ENCODE peak calls at places on chromosome 16, in seven cellular contexts. D is heart right ventricle, P is left ventricle myocardium inferior, S is MM.1S, L is IMR-90, Z is sigmoid colon, A is lung. K is an unnamed sample. For H3K4me1, the result is how much of the 10 kb centered on the place peaks cover.

GRCh38 chr16:11384184-11384955 is 39.1 kb downstream of the RMI2 start:
- DNase-seq in Z (peak), A (no peak), L (no peak), S (no peak), D (no peak), P (no peak), K (no peak)

GRCh38 chr16:70713342-70713741 is 27.5 kb upstream of the MTSS2 start:
- DNase-seq in S (no peak), A (no peak), Z (no peak), D (no peak), L (no peak), P (no peak), K (no peak)

GRCh38 chr16:19864566-19864965 is 20.1 kb downstream of the GPRC5B start:
- DNase-seq in P (peak), A (no peak), Z (peak), S (no peak), D (peak), L (no peak), K (no peak)

GRCh38 chr16:12157510-12158093 is 181.1 kb downstream of the SNX29 start:
- DNase-seq in Z (no peak), P (no peak), S (no peak), A (no peak), D (no peak), L (peak), K (no peak)

GRCh38 chr16:23288726-23289512 is 13.2 kb upstream of the SCNN1B start:
- DNase-seq in S (peak), D (no peak), P (no peak), Z (no peak), A (no peak), L (no peak), K (no peak)

GRCh38 chr16:72247821-72248253 is 75.9 kb upstream of the PMFBP1 start:
- DNase-seq in A (no peak), Z (peak), D (no peak), L (peak), P (no peak), S (no peak), K (no peak)

GRCh38 chr16:55324491-55325447 is 766 bp downstream of the IRX6 start:
- DNase-seq in Z (no peak), D (peak), S (no peak), L (no peak), P (no peak), A (no peak), K (no peak)

GRCh38 chr16:84042879-84043485 is 387 bp upstream of the SLC38A8 start:
- DNase-seq in D (no peak), P (no peak), L (no peak), S (no peak), A (no peak), Z (no peak), K (no peak)

GRCh38 chr16:87844809-87845208 is 24.5 kb downstream of the SLC7A5 start:
- DNase-seq in D (no peak), P (no peak), S (no peak), L (no peak), A (no peak), Z (peak), K (no peak)

DNA sequence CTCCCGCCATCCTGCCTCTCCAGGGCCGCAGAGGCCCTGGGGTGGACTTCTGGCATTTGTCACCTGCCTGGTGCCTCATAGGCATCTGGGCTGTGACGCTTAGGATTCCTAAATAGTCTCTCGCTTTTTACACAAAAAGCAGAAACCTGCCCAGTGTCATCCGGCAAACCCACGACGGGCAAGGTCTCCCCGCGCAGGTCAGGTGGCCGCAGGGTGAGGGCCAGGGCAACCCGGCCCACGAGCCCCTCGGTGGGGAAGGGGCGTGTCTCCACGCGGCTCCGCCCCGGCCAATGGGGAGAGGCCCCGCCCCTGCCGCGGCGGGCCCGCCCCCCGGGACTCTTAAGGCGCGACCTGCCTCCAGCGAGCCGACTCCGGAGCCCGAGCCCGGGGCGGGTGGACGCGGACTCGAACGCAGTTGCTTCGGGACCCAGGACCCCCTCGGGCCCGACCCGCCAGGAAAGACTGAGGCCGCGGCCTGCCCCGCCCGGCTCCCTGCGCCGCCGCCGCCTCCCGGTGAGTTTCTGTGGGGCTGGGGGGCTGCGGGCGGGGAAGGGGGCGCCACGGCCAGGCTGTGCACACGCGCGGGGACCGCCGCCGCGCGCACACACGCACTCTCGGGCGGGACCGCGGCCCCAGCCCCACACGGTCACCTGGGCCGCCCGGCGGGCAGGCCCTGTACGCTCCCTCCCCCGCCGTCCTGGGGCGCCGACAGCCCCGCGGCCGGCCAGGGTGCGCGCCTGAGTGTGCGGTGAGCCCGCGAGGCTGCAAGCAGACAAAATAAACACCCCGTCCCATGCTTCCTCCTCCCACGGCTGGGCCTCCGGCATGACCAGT is at the start of gene VASN:
- DNase-seq in P (peak), S (no peak), D (peak), Z (peak), A (peak), L (peak), K (peak)
- H3K4me1 ChIP-seq in P (half or more), S (under half), D (under half), Z (half or more), A (under half), L (under half), K (under half)

DNA sequence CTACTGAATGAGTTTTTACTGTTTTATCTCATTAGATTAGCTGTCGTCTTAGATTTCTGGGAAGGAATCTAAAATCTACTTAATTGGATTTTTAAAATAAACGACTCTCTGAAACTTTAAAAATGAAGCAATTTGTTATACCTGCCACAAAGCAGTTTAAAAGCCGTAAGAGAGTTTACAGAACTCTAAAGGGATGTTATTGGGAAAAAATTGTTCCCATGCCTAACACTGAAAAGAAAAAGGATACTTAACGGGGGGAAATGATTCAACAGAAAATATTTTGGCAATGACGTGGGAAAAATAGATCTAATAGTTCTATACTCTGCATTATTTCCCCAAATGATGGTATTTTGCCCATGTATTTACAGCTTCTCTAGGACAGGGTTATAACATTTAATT is 27.0 kb downstream of the ARHGAP17 start:
- DNase-seq in S (no peak), A (no peak), Z (no peak), D (no peak), L (peak), P (no peak), K (no peak)
- H3K27ac ChIP-seq in S (no peak), A (peak), Z (peak), D (peak), L (peak), P (peak), K (peak)

GRCh38 chr16:27379919-27380318 is 22.1 kb upstream of the IL21R start:
- DNase-seq in L (no peak), P (no peak), Z (no peak), S (no peak), D (no peak), A (no peak), K (no peak)
- H3K4me1 ChIP-seq in L (under half), P (under half), Z (under half), S (under half), D (under half), A (under half), K (under half)

GRCh38 chr16:57316390-57317017 is 32.0 kb upstream of the PLLP start:
- DNase-seq in A (no peak), P (no peak), Z (peak), S (no peak), D (peak), L (peak), K (no peak)
- H3K27ac ChIP-seq in A (peak), P (peak), Z (peak), S (no peak), D (peak), L (no peak), K (peak)

DNA sequence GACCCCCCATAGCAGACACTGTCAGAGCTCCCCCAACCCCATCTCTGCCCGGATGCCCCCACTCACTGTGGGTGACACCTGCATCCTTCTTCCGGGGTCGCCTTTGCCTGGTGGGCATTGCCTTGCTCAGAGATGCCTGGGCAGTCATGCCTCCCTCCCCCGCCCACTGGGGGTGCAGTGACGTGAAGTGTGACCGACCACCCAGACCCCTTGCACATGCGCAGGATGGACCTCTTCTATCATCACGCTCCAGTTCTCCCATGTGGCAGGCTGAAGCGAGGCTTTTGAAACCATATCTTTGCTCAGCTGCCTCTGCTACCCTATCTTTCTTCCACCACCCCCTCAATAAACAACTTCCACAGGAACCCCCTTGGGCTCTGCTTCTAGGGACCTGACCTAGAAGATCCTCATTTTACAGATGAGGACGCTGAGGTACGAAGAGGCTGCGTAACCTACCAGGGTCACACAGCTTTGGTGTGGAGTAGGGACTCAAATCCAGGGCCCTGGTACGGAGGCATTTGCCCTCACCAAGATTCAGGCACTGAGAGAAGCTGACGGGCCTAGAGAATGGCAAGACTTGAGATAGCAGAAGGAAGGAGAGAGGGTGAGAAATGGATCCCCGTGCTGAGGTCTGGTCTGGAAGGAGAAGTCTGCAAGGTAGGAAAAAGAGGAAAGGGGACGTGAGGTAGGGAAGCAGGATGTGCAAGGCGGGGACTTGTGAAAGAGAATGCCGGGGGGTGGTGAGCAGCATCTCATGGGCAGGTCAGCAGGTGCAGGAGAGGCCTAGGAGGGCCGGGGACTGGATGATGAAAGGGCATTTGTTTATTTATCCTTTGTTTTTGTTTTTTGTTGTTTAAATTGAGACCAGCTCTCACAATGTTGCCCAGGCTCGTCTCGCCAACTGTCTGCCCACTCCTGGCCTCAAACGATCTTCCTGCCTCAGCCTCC is 14.4 kb downstream of the NLRC5 start:
- DNase-seq in Z (peak), L (no peak), S (no peak), A (no peak), D (no peak), P (no peak), K (no peak)
- H3K4me1 ChIP-seq in Z (under half), L (under half), S (under half), A (under half), D (under half), P (under half), K (under half)

DNA sequence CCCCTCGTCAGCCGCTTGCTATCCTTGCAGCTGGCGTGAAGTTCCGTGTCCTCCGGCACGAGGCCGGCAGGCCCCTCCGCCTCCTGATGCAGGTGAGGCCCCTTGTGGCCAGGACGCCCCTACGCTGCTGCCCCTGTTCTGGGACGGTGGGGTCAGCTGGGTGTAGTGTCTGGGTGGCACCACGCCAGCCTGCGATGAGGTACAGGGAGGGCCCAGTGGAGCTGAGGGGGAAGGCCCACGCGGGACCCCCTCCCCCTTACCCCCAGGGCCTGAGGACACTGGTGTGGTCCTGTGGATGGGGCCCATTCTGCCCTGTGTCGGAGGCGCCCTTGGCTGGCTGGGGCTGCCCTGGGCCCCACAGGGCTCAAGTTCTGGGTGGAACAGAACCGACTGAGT is 7.7 kb upstream of the RAB40C start:
- DNase-seq in L (no peak), P (no peak), S (no peak), Z (no peak), D (no peak), A (no peak), K (no peak)
- H3K27ac ChIP-seq in L (no peak), P (no peak), S (no peak), Z (no peak), D (no peak), A (no peak), K (no peak)

GRCh38 chr16:81463296-81463890 is 18.8 kb downstream of the CMIP start:
- DNase-seq in P (no peak), S (no peak), D (no peak), Z (no peak), L (no peak), A (no peak), K (no peak)
- H3K4me1 ChIP-seq in P (under half), S (under half), D (under half), Z (under half), L (under half), A (under half), K (under half)

DNA sequence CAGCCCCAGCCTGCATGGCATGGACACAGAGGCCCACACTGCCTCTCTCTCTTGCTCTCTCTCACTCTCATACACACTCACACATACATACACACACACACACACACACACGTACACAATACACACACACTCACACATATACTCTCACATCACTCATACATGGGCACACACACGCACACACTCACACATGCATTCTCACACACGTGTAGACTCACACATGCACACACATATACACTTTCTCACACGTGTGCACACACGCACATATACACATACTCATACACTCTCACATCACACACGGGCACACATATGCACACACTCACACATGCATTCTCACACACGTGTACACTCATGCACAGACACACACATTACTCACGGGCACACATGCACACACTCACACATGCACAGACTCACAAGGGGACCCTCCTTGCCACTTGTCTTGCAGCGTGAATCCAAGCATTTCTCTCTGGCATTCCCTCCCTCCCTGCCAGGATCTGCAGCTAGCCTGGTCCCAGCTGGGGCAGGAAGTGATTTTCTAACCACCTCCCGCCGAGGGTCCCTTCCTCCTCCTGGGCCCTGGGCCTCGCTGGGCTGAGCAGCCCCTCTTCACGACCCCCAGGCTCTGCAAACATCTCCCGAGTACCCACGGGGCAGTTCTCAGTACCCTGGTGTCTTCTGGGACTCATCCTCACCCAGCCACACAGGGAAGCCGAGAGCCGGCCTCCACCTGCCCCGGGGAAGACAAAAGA is 37.5 kb downstream of the IL21R start:
- DNase-seq in D (no peak), S (no peak), P (no peak), Z (peak), A (no peak), L (no peak), K (no peak)
- H3K27ac ChIP-seq in D (no peak), S (no peak), P (no peak), Z (no peak), A (no peak), L (no peak), K (no peak)

DNA sequence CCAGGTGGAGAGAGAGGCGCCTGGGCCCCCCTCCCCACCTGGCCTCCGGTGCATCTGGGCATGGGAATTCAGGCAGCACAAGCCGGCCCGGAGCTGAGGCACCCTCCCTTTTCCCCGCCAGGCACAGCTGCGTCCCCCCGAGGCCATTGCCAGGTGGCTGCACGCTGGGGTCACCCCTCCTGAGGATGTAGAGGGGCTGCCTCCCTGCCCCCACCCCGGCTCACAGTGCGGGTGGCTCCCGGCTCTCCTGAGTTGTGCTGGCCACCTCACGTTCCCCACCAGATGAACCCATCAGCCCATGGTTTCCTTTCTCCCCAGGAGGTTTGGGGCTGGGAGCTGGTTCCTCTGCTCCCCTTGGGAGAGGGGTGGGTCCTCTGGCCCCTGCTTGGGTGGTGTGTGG is 12.6 kb downstream of the CACNA1H start:
- DNase-seq in S (no peak), P (no peak), Z (no peak), D (no peak), L (no peak), A (no peak), K (no peak)
- H3K4me1 ChIP-seq in S (under half), P (under half), Z (half or more), D (under half), L (under half), A (under half), K (half or more)

K was measured in transverse colon.